ENCODE peak calls at places on chromosome 22, in eight cellular contexts. V is activated CD8-positive, alpha-beta memory T cell treated with anti-CD3 and anti-CD28 coated beads for 1 hour; X is left cardiac atrium; B is colonic mucosa; M is HT-29; J is progenitor cell of endocrine pancreas; T is A549; F is dermis microvascular lymphatic vessel endothelial cell. H is an unnamed sample.
A peak's percentile ranks its signal among the peaks of the same experiment; 100 is the strongest.

GRCh38 chr22:20115691-20116375 is at the start of gene RANBP1:
- DNase-seq in X (peak; percentile 24), T (no peak), M (no peak), B (no peak), F (no peak), V (no peak), J (no peak), H (no peak)

GRCh38 chr22:35539910-35540599 is 576 bp upstream of the RASD2 start:
- DNase-seq in X (peak; percentile 59), T (no peak), J (peak; percentile 59), F (no peak), M (no peak), B (peak; percentile 74), V (peak; percentile 51), H (no peak)

GRCh38 chr22:48354082-48354481 is 1473.6 kb downstream of the BRD1 start:
- DNase-seq in F (no peak), M (no peak), J (no peak), V (no peak), T (peak; percentile 29), B (no peak), X (no peak), H (no peak)

GRCh38 chr22:32926600-32926999 is 125.1 kb downstream of the TIMP3 start:
- DNase-seq in X (no peak), B (no peak), M (peak; percentile 39), T (peak; percentile 27), V (no peak), J (no peak), F (no peak), H (no peak)

GRCh38 chr22:28299329-28299728 is 380.3 kb upstream of the PITPNB start:
- DNase-seq in M (no peak), T (no peak), J (no peak), V (no peak), B (no peak), F (no peak), X (no peak), H (no peak)

GRCh38 chr22:25645266-25645665 is 80.8 kb downstream of the GRK3 start:
- DNase-seq in J (no peak), T (no peak), X (no peak), B (no peak), F (no peak), V (no peak), M (no peak), H (no peak)

GRCh38 chr22:45604239-45604711 is 67.4 kb upstream of the ATXN10 start:
- DNase-seq in J (no peak), T (peak; percentile 94), V (no peak), F (no peak), M (no peak), B (no peak), X (no peak), H (peak; percentile 57)

GRCh38 chr22:48596111-48596860 is 1231.4 kb downstream of the BRD1 start:
- DNase-seq in T (no peak), M (no peak), B (no peak), X (no peak), V (no peak), F (no peak), J (no peak), H (no peak)

GRCh38 chr22:29578462-29578861 is 2.5 kb downstream of the NIPSNAP1 start:
- DNase-seq in X (no peak), J (no peak), B (no peak), M (no peak), T (no peak), F (no peak), V (no peak), H (no peak)

GRCh38 chr22:42490244-42490832 is 29.3 kb downstream of the RRP7A start:
- DNase-seq in J (no peak), B (no peak), F (no peak), X (no peak), M (no peak), T (no peak), V (no peak), H (no peak)

GRCh38 chr22:35642305-35642741 is 5.9 kb upstream of the APOL6 start:
- DNase-seq in B (peak; percentile 48), M (no peak), J (no peak), V (no peak), X (no peak), T (no peak), F (no peak), H (no peak)

GRCh38 chr22:49554296-49554625 is 273.4 kb downstream of the BRD1 start:
- DNase-seq in F (no peak), J (no peak), X (no peak), B (no peak), T (no peak), M (no peak), V (no peak), H (no peak)

GRCh38 chr22:20981787-20982562 is at the start of gene LZTR1:
- DNase-seq in V (peak; percentile 48), F (peak; percentile 54), B (peak; percentile 91), J (peak; percentile 58), X (peak; percentile 88), M (peak; percentile 66), T (peak; percentile 75), H (peak; percentile 66)

GRCh38 chr22:19477321-19478085 is 1.5 kb downstream of the UFD1 start:
- DNase-seq in F (no peak), M (peak; percentile 7), T (no peak), B (no peak), X (no peak), V (no peak), J (no peak), H (no peak)

GRCh38 chr22:42169055-42169469 is 38.5 kb upstream of the CYP2D6 start:
- DNase-seq in B (peak; percentile 73), J (peak; percentile 79), F (peak; percentile 67), M (peak; percentile 78), V (peak; percentile 42), T (peak; percentile 71), X (peak; percentile 66), H (peak; percentile 77)

GRCh38 chr22:48890693-48891554 is 936.7 kb downstream of the BRD1 start:
- DNase-seq in X (no peak), F (no peak), B (peak; percentile 5), J (no peak), M (no peak), T (no peak), V (no peak), H (no peak)

GRCh38 chr22:49855491-49855911 is 1.9 kb downstream of the ZBED4 start:
- DNase-seq in B (peak; percentile 59), J (no peak), M (peak; percentile 34), X (no peak), F (no peak), V (no peak), T (no peak), H (no peak)

GRCh38 chr22:47775686-47776085 is 1013.2 kb downstream of the TBC1D22A start:
- DNase-seq in T (no peak), J (no peak), F (no peak), X (no peak), B (no peak), M (no peak), V (no peak), H (no peak)

GRCh38 chr22:29044657-29045176 is 16.9 kb downstream of the C22orf31 start:
- DNase-seq in X (no peak), V (no peak), J (no peak), F (no peak), B (no peak), T (no peak), M (no peak), H (no peak)